ENCODE peak calls at places on chromosomes 16 and 17, in seven cellular contexts. H is DMS153; K is stimulated activated CD4-positive, alpha-beta T cell treated with anti-CD3 and anti-CD28 coated beads, TNF-alpha, amount 100 ng/mL, for 1 hour; N is AG08396; G is NCI-H1105 treated with DMSO at 0.1 percent for 48 hours; Z is omental fat pad; C is left colon. I is an unnamed sample.

GRCh38 chr16:60199154-60199553 is 1465.0 kb upstream of the GOT2 start:
- DNase-seq in Z (no peak), K (no peak), C (no peak), N (no peak), H (no peak), G (no peak), I (no peak)

GRCh38 chr16:23434380-23434779 is 18.6 kb downstream of the COG7 start:
- DNase-seq in H (peak), G (peak), Z (no peak), K (no peak), N (peak), C (no peak), I (no peak)

GRCh38 chr16:996672-997071 is 15.1 kb downstream of the SOX8 start:
- DNase-seq in G (no peak), K (no peak), H (no peak), Z (no peak), C (no peak), N (no peak), I (no peak)

GRCh38 chr16:86732621-86733297 is 154.4 kb downstream of the FOXL1 start:
- DNase-seq in H (no peak), N (no peak), Z (no peak), G (no peak), C (no peak), K (no peak), I (no peak)

GRCh38 chr17:49180303-49180702 is 30.1 kb downstream of the GNGT2 start:
- DNase-seq in G (peak), Z (peak), N (peak), C (peak), K (peak), H (no peak), I (peak)

GRCh38 chr17:57255182-57255775 is 1.0 kb upstream of the MSI2 start:
- DNase-seq in N (no peak), H (no peak), K (no peak), C (no peak), G (no peak), Z (no peak), I (no peak)

GRCh38 chr17:64240741-64241347 is 22.2 kb downstream of the TEX2 start:
- DNase-seq in G (no peak), H (no peak), C (peak), Z (no peak), K (no peak), N (peak), I (no peak)

GRCh38 chr17:81994593-81995462 is 17.4 kb downstream of the ASPSCR1 start:
- DNase-seq in Z (no peak), G (no peak), C (no peak), H (peak), K (no peak), N (no peak), I (no peak)

GRCh38 chr17:73371285-73371684 is 59.5 kb upstream of the CDC42EP4 start:
- DNase-seq in C (no peak), Z (no peak), K (no peak), G (no peak), H (no peak), N (peak), I (no peak)

GRCh38 chr17:21275047-21275578 is 9.4 kb upstream of the MAP2K3 start:
- DNase-seq in N (no peak), G (peak), Z (no peak), H (no peak), C (no peak), K (no peak), I (no peak)